ENCODE peak calls at places on chromosomes 3 and 15, in eight cellular contexts. Z is right lobe of liver, M is AG09309, L is stomach, N is A549, B is tibial nerve, V is hepatocyte, Q is fibroblast of mammary gland. I is an unnamed sample.

GRCh38 chr15:58758141-58758540 is 8.6 kb upstream of the ADAM10 start:
- DNase-seq in Z (no peak), M (no peak), L (no peak), N (peak), B (no peak), V (no peak), Q (peak), I (no peak)

GRCh38 chr3:48519244-48519643 is 15.3 kb upstream of the SHISA5 start:
- DNase-seq in Z (no peak), M (no peak), L (no peak), N (no peak), B (no peak), V (no peak), Q (no peak), I (no peak)

GRCh38 chr15:97976766-97977503 is 16.4 kb downstream of the ARRDC4 start:
- DNase-seq in Z (no peak), M (no peak), L (no peak), N (no peak), B (no peak), V (no peak), Q (no peak), I (no peak)

GRCh38 chr3:25856902-25857518 is 67.1 kb downstream of the OXSM start:
- DNase-seq in Z (no peak), M (peak), L (no peak), N (peak), B (peak), V (peak), Q (peak), I (peak)

GRCh38 chr3:49412632-49413337 is 562 bp downstream of the TCTA start:
- DNase-seq in Z (no peak), M (no peak), L (no peak), N (no peak), B (no peak), V (no peak), Q (no peak), I (no peak)

GRCh38 chr15:51076142-51076897 is 18.4 kb downstream of the TNFAIP8L3 start:
- DNase-seq in Z (no peak), M (no peak), L (no peak), N (no peak), B (no peak), V (no peak), Q (no peak), I (no peak)

GRCh38 chr3:155792532-155792931 is 13.5 kb downstream of the C3orf33 start:
- DNase-seq in Z (no peak), M (no peak), L (no peak), N (no peak), B (no peak), V (no peak), Q (no peak), I (no peak)

GRCh38 chr3:128584412-128585020 is 66.1 kb downstream of the RPN1 start:
- DNase-seq in Z (peak), M (peak), L (peak), N (peak), B (peak), V (peak), Q (peak), I (peak)

GRCh38 chr15:39593071-39594055 is 12.5 kb downstream of the THBS1 start:
- DNase-seq in Z (no peak), M (peak), L (no peak), N (no peak), B (no peak), V (no peak), Q (peak), I (no peak)

GRCh38 chr15:48876057-48876456 is 1.9 kb upstream of the EID1 start:
- DNase-seq in Z (no peak), M (no peak), L (no peak), N (no peak), B (no peak), V (no peak), Q (no peak), I (no peak)

GRCh38 chr3:31804251-31805051 is 176.6 kb downstream of the OSBPL10 start:
- DNase-seq in Z (no peak), M (no peak), L (no peak), N (peak), B (peak), V (no peak), Q (no peak), I (no peak)

GRCh38 chr3:132803889-132804288 is 81.7 kb upstream of the NPHP3 start:
- DNase-seq in Z (no peak), M (no peak), L (no peak), N (no peak), B (no peak), V (peak), Q (no peak), I (no peak)

GRCh38 chr3:188396251-188396650 is 242.3 kb downstream of the LPP start:
- DNase-seq in Z (no peak), M (no peak), L (no peak), N (no peak), B (no peak), V (no peak), Q (no peak), I (no peak)

GRCh38 chr3:128559486-128560225 is 66.7 kb upstream of the GATA2 start:
- DNase-seq in Z (no peak), M (no peak), L (peak), N (peak), B (no peak), V (no peak), Q (no peak), I (no peak)

GRCh38 chr15:81315452-81316203 is 8.3 kb downstream of the STARD5 start:
- DNase-seq in Z (no peak), M (no peak), L (no peak), N (no peak), B (no peak), V (no peak), Q (no peak), I (no peak)

GRCh38 chr3:178474526-178474925 is 61.7 kb upstream of the KCNMB2 start:
- DNase-seq in Z (no peak), M (no peak), L (no peak), N (no peak), B (no peak), V (no peak), Q (no peak), I (no peak)

GRCh38 chr15:45155739-45156138 is 25.9 kb downstream of the DUOX1 start:
- DNase-seq in Z (no peak), M (no peak), L (no peak), N (no peak), B (no peak), V (no peak), Q (no peak), I (no peak)

DNA sequence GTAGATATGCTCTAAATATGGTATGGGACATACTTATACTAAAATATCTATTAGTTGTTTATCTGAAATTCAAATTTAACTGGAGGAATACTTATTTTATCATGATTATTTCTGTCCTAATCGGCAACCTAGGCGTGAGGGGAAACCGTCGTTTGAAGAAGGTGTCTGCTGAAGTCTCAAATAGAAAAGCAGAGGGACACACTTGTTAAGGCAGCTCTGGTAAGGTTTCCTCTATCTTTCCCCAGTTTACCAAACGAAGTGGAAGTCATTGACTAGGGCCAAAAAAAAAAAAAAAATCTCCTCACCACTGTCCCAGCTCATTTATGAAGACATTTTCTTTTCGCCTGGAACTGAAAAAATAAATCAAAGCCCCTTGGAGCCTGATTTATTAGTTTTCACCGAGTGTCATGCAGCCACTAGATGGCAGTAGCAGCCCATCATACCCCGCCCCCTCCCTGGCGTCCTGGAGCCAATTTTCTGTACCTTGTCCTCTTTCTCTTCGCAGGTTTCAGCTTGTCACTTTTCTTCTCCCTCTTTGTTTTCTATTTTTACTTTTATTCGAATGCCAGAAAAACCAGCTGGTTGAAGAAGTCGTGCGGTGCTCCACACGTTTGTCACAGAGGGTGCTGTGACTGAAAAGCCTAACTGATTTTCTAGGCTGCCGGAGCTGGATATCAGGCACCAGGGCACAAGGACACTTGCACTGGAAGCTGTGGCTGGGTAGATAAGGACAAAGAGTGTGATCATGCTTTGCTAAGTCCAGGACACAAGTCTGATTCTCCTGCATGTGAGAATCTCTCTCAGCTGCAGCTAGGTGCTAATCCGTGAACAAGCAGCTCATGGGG is 238.7 kb downstream of the ZPLD1 start:
- DNase-seq in Z (peak), M (peak), L (peak), N (peak), B (peak), V (peak), Q (peak), I (peak)
- TF ChIP-seq CTCF in Z (peak), M (peak), L (peak), N (peak), B (peak), V (peak), Q (peak), I (peak)

GRCh38 chr3:194375473-194375872 is 5.9 kb upstream of the LRRC15 start:
- DNase-seq in Z (no peak), M (no peak), L (no peak), N (no peak), B (no peak), V (peak), Q (no peak), I (no peak)

GRCh38 chr3:194373028-194373427 is 3.5 kb upstream of the LRRC15 start:
- DNase-seq in Z (no peak), M (no peak), L (no peak), N (no peak), B (no peak), V (no peak), Q (no peak), I (no peak)

GRCh38 chr3:194375921-194376570 is 6.5 kb upstream of the LRRC15 start:
- DNase-seq in Z (no peak), M (no peak), L (no peak), N (peak), B (no peak), V (no peak), Q (no peak), I (no peak)

GRCh38 chr3:194374930-194375329 is 5.4 kb upstream of the LRRC15 start:
- DNase-seq in Z (no peak), M (no peak), L (no peak), N (no peak), B (no peak), V (no peak), Q (no peak), I (no peak)

GRCh38 chr3:194373912-194374311 is 4.4 kb upstream of the LRRC15 start:
- DNase-seq in Z (no peak), M (no peak), L (no peak), N (no peak), B (no peak), V (no peak), Q (no peak), I (no peak)
- H3K4me3 ChIP-seq in Z (no peak), M (no peak), L (no peak), N (no peak), B (no peak), V (no peak), Q (no peak), I (no peak)

GRCh38 chr3:42535981-42536784 is 33.7 kb downstream of the VIPR1 start:
- DNase-seq in Z (no peak), M (no peak), L (peak), N (peak), B (no peak), V (peak), Q (peak), I (no peak)
- TF ChIP-seq CTCF in Z (peak), M (peak), L (peak), N (peak), B (peak), V (peak), Q (peak), I (peak)

DNA sequence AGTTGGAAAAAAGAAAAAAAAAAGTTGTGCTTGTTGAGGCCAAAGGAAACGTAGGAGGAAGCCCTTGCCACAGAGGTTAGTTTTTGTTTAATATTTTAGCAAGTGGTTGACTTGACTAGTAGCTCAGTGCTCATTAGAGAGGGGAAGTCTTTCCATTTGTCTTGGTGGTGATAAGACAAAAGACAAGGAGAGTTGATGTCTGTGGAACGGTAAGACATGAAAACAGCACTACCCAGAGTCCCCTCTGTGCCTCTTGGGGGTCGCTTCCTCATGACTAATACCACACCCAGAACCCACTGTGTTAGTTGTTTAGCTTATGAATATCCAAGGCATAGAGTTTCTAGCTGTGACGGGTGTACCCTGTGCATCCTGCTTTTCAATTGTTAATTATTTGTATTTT is 211.4 kb downstream of the ITPR1 start:
- DNase-seq in Z (no peak), M (no peak), L (no peak), N (no peak), B (no peak), V (no peak), Q (no peak), I (no peak)
- H3K4me3 ChIP-seq in Z (no peak), M (no peak), L (no peak), N (no peak), B (no peak), V (no peak), Q (no peak), I (no peak)

DNA sequence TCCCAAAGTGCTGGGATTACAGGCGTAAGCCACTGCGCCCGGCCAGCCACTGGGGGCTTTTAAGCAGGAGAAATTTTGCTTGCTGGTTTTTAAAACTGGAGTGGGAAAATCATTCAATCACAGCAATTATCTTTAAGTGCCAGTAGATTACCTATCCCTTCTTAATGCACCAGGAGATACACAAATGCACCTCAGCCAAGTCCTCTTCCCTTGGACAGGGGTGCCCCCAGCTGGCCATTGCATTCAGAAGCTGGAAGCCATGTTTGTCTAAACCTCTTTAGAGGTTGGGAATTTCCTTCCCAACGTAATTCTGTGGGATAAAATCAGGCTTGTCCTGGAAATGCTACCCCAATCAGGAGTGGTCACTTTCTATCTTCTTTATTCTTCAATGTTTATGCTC is 26.6 kb downstream of the MIX23 start:
- DNase-seq in Z (peak), M (no peak), L (peak), N (peak), B (no peak), V (peak), Q (peak), I (peak)
- TF ChIP-seq CTCF in Z (peak), M (peak), L (peak), N (peak), B (no peak), V (peak), Q (peak), I (peak)

GRCh38 chr3:119703900-119704531 is 1.2 kb downstream of the CFAP91 start:
- DNase-seq in Z (no peak), M (no peak), L (no peak), N (no peak), B (no peak), V (no peak), Q (no peak), I (no peak)
- H3K4me3 ChIP-seq in Z (no peak), M (no peak), L (peak), N (no peak), B (no peak), V (no peak), Q (no peak), I (no peak)

GRCh38 chr15:86935841-86936240 is 856.2 kb downstream of the AGBL1 start:
- DNase-seq in Z (no peak), M (no peak), L (no peak), N (no peak), B (no peak), V (no peak), Q (no peak), I (no peak)
- TF ChIP-seq CTCF in Z (no peak), M (no peak), L (no peak), N (no peak), B (no peak), V (no peak), Q (no peak), I (no peak)